ENCODE peak calls at places on chromosomes 13 and 19, in eight cellular contexts. U is pancreas, V is Peyer's patch, Y is breast epithelium, L is psoas muscle, B is upper lobe of right lung, N is IMR-90, D is endodermal cell. K is an unnamed sample.

GRCh38 chr13:76222511-76222910 is 586.4 kb downstream of the LMO7 start:
- DNase-seq in U (no peak), V (no peak), Y (no peak), L (no peak), B (no peak), N (peak; percentile 55), D (no peak), K (no peak)

GRCh38 chr13:39144941-39145533 is 106.8 kb downstream of the NHLRC3 start:
- DNase-seq in U (no peak), V (peak; percentile 76), Y (peak; percentile 43), L (peak; percentile 56), B (no peak), N (peak; percentile 70), D (peak; percentile 83), K (no peak)

GRCh38 chr13:50991624-50992610 is 82.3 kb downstream of the RNASEH2B start:
- DNase-seq in U (no peak), V (no peak), Y (no peak), L (peak; percentile 27), B (no peak), N (no peak), D (no peak), K (no peak)

GRCh38 chr13:106919093-106919492 is 351.2 kb upstream of the ARGLU1 start:
- DNase-seq in U (no peak), V (no peak), Y (no peak), L (no peak), B (no peak), N (no peak), D (no peak), K (no peak)

GRCh38 chr19:34246340-34246739 is 8.0 kb upstream of the GARRE1 start:
- DNase-seq in U (no peak), V (no peak), Y (no peak), L (no peak), B (no peak), N (no peak), D (no peak), K (no peak)

GRCh38 chr19:3821857-3822364 is 35.7 kb upstream of the MATK start:
- DNase-seq in U (peak; percentile 73), V (peak; percentile 91), Y (no peak), L (peak; percentile 73), B (peak; percentile 90), N (peak; percentile 10), D (peak; percentile 95), K (no peak)

GRCh38 chr13:114007566-114007965 is 33.7 kb upstream of the C13orf46 start:
- DNase-seq in U (peak; percentile 21), V (peak; percentile 36), Y (no peak), L (peak; percentile 17), B (no peak), N (no peak), D (no peak), K (no peak)

GRCh38 chr13:45490068-45490467 is 25.3 kb downstream of the COG3 start:
- DNase-seq in U (no peak), V (no peak), Y (no peak), L (no peak), B (no peak), N (no peak), D (no peak), K (no peak)

GRCh38 chr13:74005320-74006154 is 128.7 kb downstream of the KLF12 start:
- DNase-seq in U (no peak), V (no peak), Y (no peak), L (no peak), B (no peak), N (no peak), D (no peak), K (no peak)

GRCh38 chr13:108120332-108120731 is 95.0 kb downstream of the LIG4 start:
- DNase-seq in U (no peak), V (no peak), Y (no peak), L (no peak), B (no peak), N (no peak), D (no peak), K (no peak)

GRCh38 chr13:24493356-24493755 is 19.2 kb downstream of the PARP4 start:
- DNase-seq in U (no peak), V (no peak), Y (no peak), L (no peak), B (no peak), N (no peak), D (no peak), K (no peak)

GRCh38 chr13:24495151-24495729 is 17.3 kb downstream of the PARP4 start:
- DNase-seq in U (no peak), V (no peak), Y (no peak), L (no peak), B (no peak), N (no peak), D (no peak), K (no peak)

GRCh38 chr13:24497742-24498141 is 14.8 kb downstream of the PARP4 start:
- DNase-seq in U (no peak), V (no peak), Y (no peak), L (no peak), B (no peak), N (no peak), D (no peak), K (no peak)

GRCh38 chr13:24489721-24490120 is 22.9 kb downstream of the PARP4 start:
- DNase-seq in U (no peak), V (no peak), Y (no peak), L (no peak), B (no peak), N (no peak), D (no peak), K (no peak)

DNA sequence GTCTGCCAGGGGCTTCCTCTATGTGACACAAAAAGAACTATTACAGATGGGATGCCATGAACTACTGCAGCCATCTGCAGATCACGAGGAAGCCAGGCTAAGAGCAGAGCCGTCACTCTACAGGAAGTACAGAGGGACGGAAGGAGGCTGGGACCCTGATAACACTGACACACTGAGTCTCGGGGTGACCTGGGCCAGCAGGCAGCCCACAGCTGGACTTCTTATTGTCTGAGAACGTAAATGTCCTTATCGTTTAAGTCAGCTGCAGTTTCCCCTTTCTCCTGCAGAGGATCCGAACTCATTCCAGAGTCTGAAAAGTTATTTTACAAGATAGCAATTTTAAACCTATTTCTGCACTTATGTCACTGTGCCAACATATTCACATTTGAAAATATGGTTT is 20.7 kb downstream of the PARP4 start:
- DNase-seq in U (no peak), V (no peak), Y (no peak), L (no peak), B (no peak), N (no peak), D (no peak), K (no peak)
- TF ChIP-seq CTCF in U (no peak), V (no peak), Y (no peak), L (no peak), B (no peak), N (no peak), D (peak; percentile 48), K (no peak)

GRCh38 chr19:35309481-35310279 is 17.7 kb downstream of the MAG start:
- DNase-seq in U (peak; percentile 77), V (no peak), Y (peak; percentile 53), L (no peak), B (no peak), N (peak; percentile 16), D (peak; percentile 44), K (no peak)
- H3K4me1 ChIP-seq in U (no peaks in the 10 kb centered on the region), V (no peaks in the 10 kb centered on the region), Y (no peaks in the 10 kb centered on the region), L (no peaks in the 10 kb centered on the region), B (no peaks in the 10 kb centered on the region), N (no peaks in the 10 kb centered on the region), D (no peaks in the 10 kb centered on the region), K (no peaks in the 10 kb centered on the region)

DNA sequence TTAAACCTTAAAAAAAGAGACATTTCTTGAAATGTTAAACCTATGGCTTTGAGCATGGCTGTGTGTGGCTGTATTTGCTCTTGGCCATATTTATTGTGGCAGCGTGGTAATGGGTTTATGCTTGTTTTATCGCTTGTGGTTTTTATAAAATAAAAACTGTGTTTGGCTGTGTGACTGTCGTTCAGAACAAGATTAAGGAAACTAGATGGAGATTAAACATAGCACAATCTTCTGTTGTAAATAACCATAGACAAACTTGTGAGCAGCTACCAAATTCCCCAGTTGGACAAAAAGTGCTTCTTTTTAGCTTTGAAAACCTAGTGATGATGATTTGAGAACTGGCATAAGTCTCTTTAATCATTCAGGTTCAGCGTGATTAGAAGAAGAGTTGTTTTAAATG is 191.0 kb downstream of the GGACT start:
- DNase-seq in U (no peak), V (no peak), Y (no peak), L (no peak), B (no peak), N (no peak), D (no peak), K (no peak)
- H3K27ac ChIP-seq in U (no peak overlapping the region), V (no peak overlapping the region), Y (no peak overlapping the region), L (no peak overlapping the region), B (no peak overlapping the region), N (no peak overlapping the region), D (no peak overlapping the region), K (no peak overlapping the region)

DNA sequence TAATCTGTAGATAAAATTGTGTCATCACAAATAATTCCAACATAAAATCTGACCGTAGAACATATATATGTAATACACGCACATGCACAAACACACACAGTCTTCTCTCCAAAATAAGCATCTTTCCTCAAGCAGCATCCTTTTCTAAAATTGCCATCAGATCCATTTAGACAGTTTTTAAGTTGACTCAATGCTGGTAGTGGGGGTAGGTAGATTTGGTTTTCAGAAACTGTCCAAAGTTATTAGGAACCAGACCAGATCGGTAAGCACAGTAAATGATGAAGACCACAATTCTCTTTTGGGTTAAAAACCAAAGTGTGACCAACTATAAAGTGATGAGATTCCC is 64.6 kb downstream of the SERP2 start:
- DNase-seq in U (no peak), V (no peak), Y (no peak), L (no peak), B (no peak), N (no peak), D (no peak), K (no peak)
- TF ChIP-seq CTCF in U (no peak), V (no peak), Y (no peak), L (no peak), B (no peak), N (no peak), D (peak; percentile 36), K (no peak)

GRCh38 chr19:50327461-50328256 is 1.5 kb downstream of the KCNC3 start:
- DNase-seq in U (peak; percentile 65), V (no peak), Y (no peak), L (no peak), B (peak; percentile 51), N (no peak), D (no peak), K (no peak)

GRCh38 chr19:50330365-50331078 is 1.3 kb upstream of the KCNC3 start:
- DNase-seq in U (peak; percentile 94), V (peak; percentile 91), Y (peak; percentile 73), L (peak; percentile 92), B (peak; percentile 95), N (peak; percentile 1), D (peak; percentile 97), K (no peak)

GRCh38 chr19:50329146-50329925 is at the start of gene KCNC3:
- DNase-seq in U (peak; percentile 100), V (peak; percentile 99), Y (peak; percentile 100), L (peak; percentile 100), B (peak; percentile 100), N (peak; percentile 83), D (peak; percentile 100), K (peak; percentile 97)

GRCh38 chr19:50327013-50327412 is 2.2 kb downstream of the KCNC3 start:
- DNase-seq in U (no peak), V (no peak), Y (no peak), L (no peak), B (no peak), N (no peak), D (no peak), K (no peak)

GRCh38 chr19:50328257-50329145 is 676 bp downstream of the KCNC3 start:
- DNase-seq in U (peak; percentile 80), V (no peak), Y (no peak), L (no peak), B (peak; percentile 79), N (no peak), D (peak; percentile 72), K (no peak)
- H3K4me1 ChIP-seq in U (no peaks in the 10 kb centered on the region), V (peaks cover 13% of the 10 kb centered on the region), Y (peaks cover 3% of the 10 kb centered on the region), L (peaks cover 9% of the 10 kb centered on the region), B (peaks cover 31% of the 10 kb centered on the region), N (no peaks in the 10 kb centered on the region), D (no peaks in the 10 kb centered on the region), K (peaks cover 94% of the 10 kb centered on the region)

K was measured in esophagus squamous epithelium.